ENCODE peak calls at places on chromosomes 16 and 17, in five cellular contexts. One of them, this sample, is unnamed.

GRCh38 chr17:58996968-58997367 is 109.7 kb downstream of the TRIM37 start:
- DNase-seq in fibroblast of lung: no peak
- DNase-seq in foreskin fibroblast: no peak
- DNase-seq in T-helper 17 cell: no peak
- DNase-seq in transverse colon: no peak
- DNase-seq in this sample: no peak

GRCh38 chr16:10408824-10409381 is 23.0 kb downstream of the ATF7IP2 start:
- DNase-seq in fibroblast of lung: no peak
- DNase-seq in foreskin fibroblast: no peak
- DNase-seq in T-helper 17 cell: no peak
- DNase-seq in transverse colon: no peak
- DNase-seq in this sample: no peak

GRCh38 chr16:57071840-57072541 is 20.4 kb upstream of the CPNE2 start:
- DNase-seq in fibroblast of lung: peak; percentile 13
- DNase-seq in foreskin fibroblast: peak; percentile 64
- DNase-seq in T-helper 17 cell: no peak
- DNase-seq in transverse colon: no peak
- DNase-seq in this sample: no peak

GRCh38 chr16:11835309-11835708 is 16.0 kb downstream of the RSL1D1 start:
- DNase-seq in fibroblast of lung: no peak
- DNase-seq in foreskin fibroblast: no peak
- DNase-seq in T-helper 17 cell: no peak
- DNase-seq in transverse colon: no peak
- DNase-seq in this sample: no peak

GRCh38 chr17:43880420-43880991 is 26.8 kb downstream of the MPP2 start:
- DNase-seq in fibroblast of lung: peak; percentile 4
- DNase-seq in foreskin fibroblast: peak; percentile 12
- DNase-seq in T-helper 17 cell: no peak
- DNase-seq in transverse colon: peak; percentile 66
- DNase-seq in this sample: no peak

GRCh38 chr17:8056976-8057625 is 18.2 kb downstream of the ALOX15B start:
- DNase-seq in fibroblast of lung: no peak
- DNase-seq in foreskin fibroblast: no peak
- DNase-seq in T-helper 17 cell: no peak
- DNase-seq in transverse colon: no peak
- DNase-seq in this sample: no peak

GRCh38 chr17:1047177-1047885 is 50.4 kb downstream of the TIMM22 start:
- DNase-seq in fibroblast of lung: peak; percentile 52
- DNase-seq in foreskin fibroblast: peak; percentile 46
- DNase-seq in T-helper 17 cell: no peak
- DNase-seq in transverse colon: no peak
- DNase-seq in this sample: no peak

GRCh38 chr16:29124828-29125227 is 140.0 kb downstream of the LAT start:
- DNase-seq in fibroblast of lung: no peak
- DNase-seq in foreskin fibroblast: no peak
- DNase-seq in T-helper 17 cell: no peak
- DNase-seq in transverse colon: no peak
- DNase-seq in this sample: no peak

GRCh38 chr17:12554251-12554650 is 111.4 kb upstream of the MYOCD start:
- DNase-seq in fibroblast of lung: no peak
- DNase-seq in foreskin fibroblast: peak; percentile 25
- DNase-seq in T-helper 17 cell: no peak
- DNase-seq in transverse colon: no peak
- DNase-seq in this sample: peak; percentile 35

GRCh38 chr17:32971171-32971570 is 20.5 kb upstream of the SPACA3 start:
- DNase-seq in fibroblast of lung: no peak
- DNase-seq in foreskin fibroblast: peak; percentile 9
- DNase-seq in T-helper 17 cell: no peak
- DNase-seq in transverse colon: no peak
- DNase-seq in this sample: no peak

GRCh38 chr16:678209-678857 is 1.9 kb upstream of the STUB1 start:
- DNase-seq in fibroblast of lung: no peak
- DNase-seq in foreskin fibroblast: no peak
- DNase-seq in T-helper 17 cell: no peak
- DNase-seq in transverse colon: no peak
- DNase-seq in this sample: no peak

GRCh38 chr17:19539040-19539399 is 5.4 kb downstream of the SLC47A1 start:
- DNase-seq in fibroblast of lung: no peak
- DNase-seq in foreskin fibroblast: no peak
- DNase-seq in T-helper 17 cell: no peak
- DNase-seq in transverse colon: no peak
- DNase-seq in this sample: no peak

GRCh38 chr16:21277927-21278706 is at the start of gene CRYM:
- DNase-seq in fibroblast of lung: peak; percentile 29
- DNase-seq in foreskin fibroblast: peak; percentile 74
- DNase-seq in T-helper 17 cell: peak; percentile 21
- DNase-seq in transverse colon: peak; percentile 80
- DNase-seq in this sample: no peak

GRCh38 chr17:2400877-2401425 is at the start of gene MNT:
- DNase-seq in fibroblast of lung: peak; percentile 96
- DNase-seq in foreskin fibroblast: peak; percentile 98
- DNase-seq in T-helper 17 cell: peak; percentile 94
- DNase-seq in transverse colon: peak; percentile 96
- DNase-seq in this sample: peak; percentile 96

GRCh38 chr16:80065565-80065964 is 465.0 kb upstream of the MAF start:
- DNase-seq in fibroblast of lung: no peak
- DNase-seq in foreskin fibroblast: no peak
- DNase-seq in T-helper 17 cell: no peak
- DNase-seq in transverse colon: no peak
- DNase-seq in this sample: no peak

GRCh38 chr17:41773190-41773588 is 13.3 kb downstream of the JUP start:
- DNase-seq in fibroblast of lung: peak; percentile 89
- DNase-seq in foreskin fibroblast: peak; percentile 88
- DNase-seq in T-helper 17 cell: no peak
- DNase-seq in transverse colon: peak; percentile 93
- DNase-seq in this sample: peak; percentile 45

This sample was measured in fibroblast of gingiva.